ENCODE peak calls at places on chromosome 7, in seven cellular contexts. E is nephron progenitor cell, W is bronchial epithelial cell, Z is HCT116, K is upper lobe of right lung, Q is H9, R is HFFc6. I is an unnamed sample.

GRCh38 chr7:105800442-105800841 is 76.0 kb downstream of the ATXN7L1 start:
- DNase-seq in R (no peak), Q (no peak), E (no peak), W (no peak), K (no peak), Z (no peak), I (no peak)

GRCh38 chr7:116194115-116194514 is 16.2 kb upstream of the TES start:
- DNase-seq in K (no peak), W (no peak), Z (no peak), R (no peak), E (no peak), Q (no peak), I (no peak)

GRCh38 chr7:66925255-66925654 is 4.2 kb downstream of the TMEM248 start:
- DNase-seq in Q (no peak), E (no peak), K (no peak), R (no peak), Z (no peak), W (no peak), I (no peak)

GRCh38 chr7:128284102-128284501 is 43.0 kb downstream of the LEP start:
- DNase-seq in R (no peak), Z (no peak), W (no peak), E (no peak), Q (no peak), K (no peak), I (no peak)

GRCh38 chr7:149020483-149020882 is 7.8 kb downstream of the PDIA4 start:
- DNase-seq in E (no peak), R (no peak), Z (no peak), W (no peak), Q (no peak), K (no peak), I (no peak)

GRCh38 chr7:25565949-25566348 is 337.7 kb upstream of the NPVF start:
- DNase-seq in E (peak; percentile 66), R (peak; percentile 48), Z (peak; percentile 44), K (no peak), Q (peak; percentile 49), W (peak; percentile 57), I (peak; percentile 71)

GRCh38 chr7:85287126-85287825 is 100.4 kb upstream of the SEMA3D start:
- DNase-seq in E (no peak), Z (no peak), W (no peak), R (peak; percentile 71), Q (no peak), K (no peak), I (no peak)

GRCh38 chr7:22723171-22723601 is 3.8 kb upstream of the IL6 start:
- DNase-seq in K (peak; percentile 86), R (peak; percentile 34), E (no peak), Q (no peak), W (no peak), Z (no peak), I (no peak)

GRCh38 chr7:106626376-106627293 is 34.3 kb downstream of the CCDC71L start:
- DNase-seq in R (no peak), K (no peak), E (no peak), Z (peak; percentile 62), W (peak; percentile 83), Q (no peak), I (no peak)

GRCh38 chr7:143263266-143264195 is at the start of gene GSTK1:
- DNase-seq in Q (peak; percentile 82), W (peak; percentile 53), E (peak; percentile 80), K (peak; percentile 94), R (peak; percentile 52), Z (peak; percentile 32), I (peak; percentile 77)

GRCh38 chr7:21125297-21125696 is 302.6 kb upstream of the SP4 start:
- DNase-seq in Q (peak; percentile 62), E (no peak), W (no peak), R (no peak), K (no peak), Z (no peak), I (no peak)

GRCh38 chr7:36958094-36958718 is 233.9 kb upstream of the AOAH start:
- DNase-seq in E (no peak), Q (no peak), K (no peak), W (no peak), Z (no peak), R (no peak), I (no peak)

GRCh38 chr7:23864984-23865383 is 155.0 kb downstream of the STK31 start:
- DNase-seq in R (no peak), K (no peak), E (no peak), W (peak; percentile 87), Q (no peak), Z (no peak), I (peak; percentile 61)

GRCh38 chr7:50502001-50502684 is 52.0 kb upstream of the FIGNL1 start:
- DNase-seq in K (peak; percentile 67), Q (no peak), Z (no peak), E (no peak), R (peak; percentile 88), W (peak; percentile 77), I (peak; percentile 95)

GRCh38 chr7:98051118-98051744 is 55.4 kb upstream of the LMTK2 start:
- DNase-seq in Z (peak; percentile 58), E (peak; percentile 60), R (no peak), Q (peak; percentile 96), W (no peak), K (no peak), I (no peak)

GRCh38 chr7:132464740-132465139 is 111.5 kb downstream of the PLXNA4 start:
- DNase-seq in W (peak; percentile 44), Q (no peak), R (peak; percentile 33), Z (no peak), K (no peak), E (no peak), I (peak; percentile 68)

GRCh38 chr7:87193912-87194311 is 25.6 kb downstream of the TMEM243 start:
- DNase-seq in K (no peak), W (no peak), R (no peak), Q (no peak), E (no peak), Z (no peak), I (no peak)

GRCh38 chr7:73358590-73359275 is 30.8 kb downstream of the FKBP6 start:
- DNase-seq in W (no peak), Q (no peak), Z (no peak), K (no peak), R (no peak), E (no peak), I (no peak)

GRCh38 chr7:136551618-136552017 is 316.8 kb upstream of the CHRM2 start:
- DNase-seq in K (no peak), Q (no peak), R (no peak), Z (no peak), E (no peak), W (no peak), I (no peak)

GRCh38 chr7:94050046-94050445 is 45.9 kb upstream of the BET1 start:
- DNase-seq in Z (no peak), Q (no peak), R (no peak), K (no peak), E (no peak), W (no peak), I (no peak)

DNA sequence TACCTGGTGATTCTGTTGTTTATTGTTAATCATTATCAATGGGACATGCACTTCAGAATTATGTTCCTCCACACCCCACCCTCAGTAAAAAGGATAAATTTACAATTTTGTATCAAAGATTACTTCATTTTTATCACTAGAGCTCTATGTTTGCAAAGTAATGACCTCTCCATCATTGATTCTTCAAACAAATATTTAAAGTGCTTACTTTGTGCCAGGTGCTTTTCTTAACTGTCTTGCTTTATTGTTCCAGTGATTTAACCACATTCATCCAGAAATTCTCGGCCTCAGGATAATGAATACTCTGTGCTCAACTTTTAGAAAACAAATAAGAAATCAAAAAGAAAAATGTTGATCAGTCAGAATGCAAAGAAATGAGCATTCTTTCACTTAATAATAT is 144.9 kb upstream of the FOXP2 start:
- DNase-seq in E (no peak), K (no peak), W (no peak), R (no peak), Z (no peak), Q (no peak), I (no peak)
- TF ChIP-seq CTCF in E (no peak), K (no peak), W (no peak), R (no peak), Z (no peak), Q (no peak), I (no peak)

DNA sequence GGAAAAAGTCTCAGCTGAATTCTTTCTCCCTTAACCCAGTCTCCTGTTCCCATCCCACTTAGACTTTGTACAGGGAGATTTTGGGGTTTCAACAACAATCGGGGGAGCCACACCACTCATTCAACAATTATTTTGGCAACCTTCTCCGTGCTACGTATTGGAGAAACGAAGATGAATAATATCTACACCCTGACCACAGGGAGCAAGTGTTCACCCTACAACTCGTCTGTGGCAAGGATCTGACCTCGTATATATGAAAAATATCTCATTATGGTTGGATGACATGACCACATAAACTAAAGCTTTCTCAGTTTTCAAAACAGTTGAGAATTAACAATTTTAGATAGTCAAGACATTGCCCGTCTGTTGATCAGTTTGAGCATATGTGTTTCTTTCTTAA is 302.1 kb downstream of the CACNA2D1 start:
- DNase-seq in R (peak; percentile 8), K (no peak), Z (no peak), W (no peak), Q (no peak), E (no peak), I (no peak)
- TF ChIP-seq CTCF in R (no peak), K (no peak), Z (no peak), W (no peak), Q (no peak), E (no peak), I (no peak)

DNA sequence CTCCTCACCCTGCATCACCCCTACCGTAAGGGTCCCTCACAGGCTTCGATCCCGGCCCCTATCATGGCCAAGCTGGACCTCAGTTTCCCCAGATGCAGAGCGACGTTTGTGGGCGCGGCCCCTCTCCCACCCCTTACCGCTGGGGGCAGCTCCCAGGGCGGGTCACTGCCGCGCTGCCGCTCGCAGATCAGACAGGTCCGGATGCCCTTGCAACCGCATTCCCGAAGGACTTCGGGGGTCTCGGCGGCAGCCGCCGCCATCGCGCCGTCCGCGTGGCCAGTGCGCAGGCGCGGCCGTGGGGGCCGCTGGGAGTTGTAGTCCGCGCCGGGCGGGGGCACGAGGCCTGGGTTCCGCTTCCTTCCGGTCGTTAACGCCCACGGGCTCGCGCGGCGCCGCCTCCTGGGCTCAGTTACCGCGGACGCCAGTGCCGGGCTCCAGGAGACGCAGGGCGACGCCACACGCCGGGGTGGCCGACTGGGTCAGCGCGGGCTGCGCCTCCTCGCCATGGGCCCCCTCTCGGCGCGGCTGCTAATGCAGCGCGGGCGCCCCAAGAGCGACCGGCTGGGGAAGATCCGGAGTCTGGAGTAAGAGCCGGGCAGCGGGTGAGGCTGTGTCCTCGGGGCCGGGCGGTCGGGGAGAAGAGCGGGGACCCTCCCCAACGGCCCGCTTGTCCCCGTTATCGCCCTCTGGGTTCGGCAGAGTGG is at the start of the genes ALKBH4 and LRWD1:
- DNase-seq in E (peak; percentile 95), Q (peak; percentile 88), R (peak; percentile 87), W (peak; percentile 75), Z (peak; percentile 76), K (peak; percentile 98), I (peak; percentile 88)
- TF ChIP-seq CTCF in E (peak; percentile 31), Q (peak; percentile 21), R (peak; percentile 47), W (peak; percentile 22), Z (no peak), K (peak; percentile 18), I (no peak)

DNA sequence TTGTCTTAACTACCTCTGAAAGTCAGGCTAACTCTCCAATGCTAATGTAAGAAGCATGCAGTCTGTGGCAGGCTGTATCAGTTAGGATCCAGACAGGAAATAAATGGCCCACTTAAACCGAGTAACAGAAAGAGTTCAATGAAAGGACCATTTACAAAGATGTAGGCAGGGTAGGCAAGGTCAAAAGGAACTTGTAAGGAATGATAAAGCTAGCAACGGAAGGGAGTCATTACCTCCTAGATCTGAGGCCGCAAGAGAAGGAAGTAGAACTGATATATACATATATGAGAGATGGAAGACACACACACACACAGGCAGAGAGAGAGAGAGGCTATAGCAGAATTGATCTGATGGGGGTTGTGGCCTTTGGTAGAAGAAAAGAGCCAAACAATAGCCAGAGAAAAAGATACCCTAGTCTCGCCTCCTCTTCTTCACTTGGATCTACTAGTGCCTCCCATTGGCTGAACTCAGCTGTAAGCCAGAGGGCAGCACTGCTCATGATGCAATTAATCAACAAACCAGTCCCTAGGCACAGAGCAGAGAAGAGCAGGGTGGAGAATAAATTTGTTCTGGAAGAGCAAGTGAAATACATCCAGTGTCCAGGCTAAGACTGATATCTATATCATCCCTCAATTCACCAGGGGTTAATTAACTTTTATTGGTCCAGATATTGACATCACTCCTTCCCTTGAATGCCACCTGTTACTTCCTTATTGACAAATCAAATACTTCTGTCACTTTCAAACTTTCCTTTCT is 91.2 kb downstream of the LSMEM1 start:
- DNase-seq in Q (peak; percentile 41), E (no peak), K (no peak), R (no peak), W (peak; percentile 21), Z (peak; percentile 7), I (peak; percentile 35)
- TF ChIP-seq CTCF in Q (peak; percentile 50), E (no peak), K (no peak), R (no peak), W (peak; percentile 34), Z (peak; percentile 24), I (no peak)